ENCODE peak calls at places on chromosome 11, in four cellular contexts. S, G, A and H are unnamed samples.

GRCh38 chr11:24239016-24239720 is 257.7 kb upstream of the LUZP2 start:
- DNase-seq in A (no peak), G (no peak), S (no peak), H (no peak)

GRCh38 chr11:116696381-116696941 is 76.3 kb downstream of the BUD13 start:
- DNase-seq in S (no peak), G (no peak), A (no peak), H (peak)

GRCh38 chr11:76823481-76824028 is 37.2 kb upstream of the ACER3 start:
- DNase-seq in G (no peak), S (peak), A (no peak), H (peak)

GRCh38 chr11:102478660-102479245 is 26.2 kb upstream of the TMEM123 start:
- DNase-seq in G (no peak), S (no peak), A (no peak), H (no peak)

GRCh38 chr11:79287952-79288351 is 152.9 kb downstream of the TENM4 start:
- DNase-seq in A (peak), S (no peak), G (no peak), H (no peak)

GRCh38 chr11:7672960-7673723 is at the start of gene CYB5R2:
- DNase-seq in S (peak), A (peak), G (peak), H (no peak)

GRCh38 chr11:72584293-72584921 is 89.8 kb downstream of the PDE2A start:
- DNase-seq in A (no peak), G (peak), S (no peak), H (no peak)

GRCh38 chr11:34255101-34255500 is 102.7 kb downstream of the ABTB2 start:
- DNase-seq in A (no peak), S (no peak), G (no peak), H (no peak)

GRCh38 chr11:118917488-118918127 is 8.1 kb downstream of the BCL9L start:
- DNase-seq in S (no peak), A (peak), G (peak), H (no peak)

GRCh38 chr11:32472226-32472625 is 36.9 kb upstream of the WT1 start:
- DNase-seq in S (no peak), A (no peak), G (no peak), H (no peak)
- TF ChIP-seq EP300 in S (no peak), A (no peak), G (no peak), H (no peak)

GRCh38 chr11:30155428-30155827 is 75.4 kb upstream of the FSHB start:
- DNase-seq in S (no peak), G (no peak), A (no peak), H (no peak)
- H3K4me3 ChIP-seq in S (no peak), G (no peak), A (no peak), H (no peak)

GRCh38 chr11:16321148-16321547 is 35.2 kb downstream of the SOX6 start:
- DNase-seq in A (no peak), S (no peak), G (no peak), H (no peak)
- TF ChIP-seq EP300 in A (no peak), S (no peak), G (no peak), H (no peak)

GRCh38 chr11:2707736-2708135 is 7.9 kb upstream of the KCNQ1OT1 start:
- DNase-seq in G (no peak), A (no peak), S (no peak), H (no peak)

GRCh38 chr11:2711161-2711560 is 11.4 kb upstream of the KCNQ1OT1 start:
- DNase-seq in G (no peak), A (no peak), S (no peak), H (no peak)

GRCh38 chr11:2708151-2708581 is 8.4 kb upstream of the KCNQ1OT1 start:
- DNase-seq in S (no peak), A (peak), G (peak), H (no peak)

GRCh38 chr11:2708757-2709281 is 9.0 kb upstream of the KCNQ1OT1 start:
- DNase-seq in A (peak), G (no peak), S (no peak), H (no peak)

DNA sequence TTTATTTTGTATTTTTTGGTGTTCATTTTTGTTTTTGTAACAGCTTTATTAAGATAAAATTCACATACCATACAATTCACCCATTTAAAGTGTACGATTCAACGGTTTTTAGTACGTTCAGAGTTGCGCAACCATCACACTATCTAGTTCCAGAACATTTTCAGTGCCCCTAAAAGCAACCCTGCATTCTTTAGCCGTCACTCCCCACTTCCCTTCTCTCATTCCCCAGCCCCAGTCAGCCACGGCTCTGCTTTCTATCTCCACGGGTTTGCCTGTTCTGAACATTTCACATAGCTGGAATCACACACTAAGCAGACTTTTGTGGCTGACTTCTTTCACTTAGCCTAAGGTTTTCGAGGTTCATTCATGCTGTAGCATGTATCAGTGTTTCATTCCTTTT is 9.6 kb upstream of the KCNQ1OT1 start:
- DNase-seq in S (no peak), A (peak), G (no peak), H (no peak)
- H3K4me3 ChIP-seq in S (no peak), A (peak), G (peak), H (no peak)

GRCh38 chr11:84583106-84583505 is 1044.0 kb downstream of the DLG2 start:
- DNase-seq in G (no peak), S (no peak), A (no peak), H (no peak)
- TF ChIP-seq EP300 in G (no peak), S (no peak), A (no peak), H (no peak)

GRCh38 chr11:66069715-66070603 is at the start of gene PACS1:
- DNase-seq in G (peak), S (peak), A (peak), H (peak)

GRCh38 chr11:66071326-66071870 is 1.3 kb downstream of the PACS1 start:
- DNase-seq in A (no peak), S (no peak), G (no peak), H (no peak)

GRCh38 chr11:66070604-66071325 is 693 bp downstream of the PACS1 start:
- DNase-seq in A (peak), S (peak), G (no peak), H (peak)

GRCh38 chr11:66073669-66074068 is 3.6 kb downstream of the PACS1 start:
- DNase-seq in G (no peak), S (no peak), A (no peak), H (no peak)

DNA sequence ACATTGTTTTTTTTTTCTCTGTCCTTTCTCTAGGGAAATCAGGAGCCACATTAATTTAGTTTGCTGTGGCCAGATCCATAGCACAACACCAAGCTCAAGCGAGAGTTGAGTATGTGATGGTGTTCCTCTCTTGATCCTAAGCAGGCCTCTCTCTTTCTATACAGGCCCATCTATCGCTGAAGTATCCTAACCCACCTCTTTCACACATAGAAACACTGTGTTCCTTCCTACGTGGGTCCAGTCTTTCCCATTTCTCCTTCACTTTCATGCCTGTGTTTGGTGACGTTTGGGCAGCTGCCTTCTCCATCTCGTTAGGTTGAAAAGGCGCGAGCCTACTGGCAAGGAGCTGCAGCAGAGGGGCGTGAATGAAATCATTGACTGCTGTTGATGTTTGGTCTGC is 2.4 kb downstream of the PACS1 start:
- DNase-seq in S (no peak), A (no peak), G (no peak), H (no peak)
- H3K4me3 ChIP-seq in S (peak), A (no peak), G (no peak), H (no peak)

DNA sequence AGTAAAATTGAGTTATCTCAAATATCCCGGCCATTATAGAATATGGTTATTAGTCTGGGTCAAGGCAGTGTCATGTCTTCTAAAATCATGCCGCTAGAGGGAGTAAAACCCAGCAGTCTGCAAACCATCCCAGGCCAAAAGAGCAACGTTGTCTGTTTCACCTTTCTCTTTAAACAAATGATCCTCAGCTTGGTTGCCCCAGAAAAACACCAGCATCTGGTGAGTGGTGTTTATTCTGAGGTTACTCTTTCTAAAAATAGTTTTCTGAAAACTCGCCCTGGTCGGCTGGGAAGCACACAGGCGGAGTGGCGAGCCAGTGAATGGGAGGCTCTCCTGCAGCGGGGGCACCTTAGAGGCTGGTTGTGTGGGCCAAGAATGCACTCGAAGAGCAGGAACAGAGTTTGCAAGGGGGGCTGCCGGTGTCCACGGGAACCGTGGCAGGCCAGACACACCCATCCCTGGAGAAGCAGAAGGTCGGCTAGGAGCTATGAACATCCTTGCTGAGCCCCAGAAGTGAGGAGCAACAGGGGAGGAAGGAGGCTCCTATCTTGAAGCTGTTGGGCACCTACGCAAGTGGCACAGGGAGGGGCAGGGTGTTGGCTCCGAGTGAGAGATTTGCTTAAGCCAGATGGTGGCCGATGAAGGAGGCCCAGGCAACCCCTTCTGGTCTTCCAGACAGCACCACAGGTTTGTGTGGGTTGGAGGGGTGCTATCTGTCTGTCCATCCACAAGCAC is 297.1 kb downstream of the ETS1 start:
- DNase-seq in G (peak), S (peak), A (peak), H (no peak)
- TF ChIP-seq EP300 in G (no peak), S (no peak), A (no peak), H (no peak)

DNA sequence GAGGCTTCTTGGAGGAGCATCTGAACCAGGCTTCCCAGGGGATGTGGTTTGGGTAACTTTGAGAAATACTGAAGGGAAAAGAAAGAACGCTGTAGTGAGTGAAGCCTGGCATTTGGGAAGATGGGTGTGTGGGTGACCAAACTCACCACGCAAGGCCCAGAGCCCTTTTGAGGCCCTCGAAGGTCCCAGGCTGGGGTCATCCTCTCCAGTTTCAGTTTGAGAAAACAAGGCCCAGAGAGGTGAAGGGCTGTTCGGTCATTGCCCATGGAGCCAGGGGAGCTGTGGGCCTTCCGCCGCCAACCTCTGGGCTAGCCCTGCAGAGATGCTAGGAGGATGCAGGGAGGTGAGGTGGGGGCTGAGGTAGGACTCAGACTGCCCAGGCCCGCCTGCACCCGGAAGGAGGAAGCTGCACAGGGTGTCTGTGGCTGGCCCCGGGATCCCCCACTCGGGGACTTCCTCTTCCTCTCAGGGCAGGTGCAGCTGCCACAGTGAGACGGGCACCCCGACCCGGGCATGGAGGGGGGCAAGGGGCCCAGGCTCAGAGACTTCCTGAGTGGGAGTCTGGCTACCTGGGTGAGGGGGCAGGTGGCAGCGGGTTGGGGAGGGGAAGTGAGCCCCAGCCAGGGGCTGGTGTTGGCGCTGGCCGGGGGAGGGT is at the start of gene CCDC88B:
- DNase-seq in A (no peak), S (no peak), G (no peak), H (no peak)
- H3K4me3 ChIP-seq in A (no peak), S (no peak), G (peak), H (peak)